ENCODE peak calls at places on chromosome 3, in seven cellular contexts. H is HS-27A; O is cardiac muscle cell; A is AG09319; Z is cerebellar nuclear complex; D is NB4; U is stimulated activated CD4-positive, alpha-beta T cell treated with anti-CD3 and anti-CD28 coated beads, Interleukin-1b, Interleukin-23, amount 100 ng/mL, for 1 hour. F is an unnamed sample.

GRCh38 chr3:3998140-3998977 is 199.1 kb downstream of the LRRN1 start:
- DNase-seq in O (peak), Z (no peak), D (peak), H (no peak), A (no peak), U (no peak), F (no peak)

GRCh38 chr3:12230406-12230805 is 58.5 kb upstream of the PPARG start:
- DNase-seq in A (no peak), Z (no peak), H (no peak), D (no peak), O (no peak), U (no peak), F (no peak)

GRCh38 chr3:124363451-124363850 is 366.8 kb upstream of the UMPS start:
- DNase-seq in D (no peak), A (no peak), H (no peak), O (peak), Z (no peak), U (no peak), F (no peak)

GRCh38 chr3:64300790-64301423 is 75.6 kb upstream of the PRICKLE2 start:
- DNase-seq in D (no peak), O (peak), U (no peak), H (no peak), A (peak), Z (no peak), F (no peak)

GRCh38 chr3:107989651-107990050 is 101.2 kb downstream of the CD47 start:
- DNase-seq in U (no peak), Z (no peak), H (no peak), O (no peak), A (no peak), D (no peak), F (no peak)

GRCh38 chr3:195583831-195584542 is at the start of gene APOD:
- DNase-seq in Z (no peak), U (no peak), H (no peak), A (peak), O (peak), D (no peak), F (no peak)

GRCh38 chr3:100880072-100880471 is 113.1 kb downstream of the ABI3BP start:
- DNase-seq in D (no peak), H (no peak), A (no peak), U (no peak), Z (no peak), O (peak), F (no peak)

GRCh38 chr3:146953523-146954125 is 348.5 kb upstream of the PLSCR5 start:
- DNase-seq in D (no peak), O (no peak), A (no peak), U (no peak), Z (no peak), H (no peak), F (no peak)

GRCh38 chr3:170761103-170761502 is 108.9 kb downstream of the RPL22L1 start:
- DNase-seq in D (no peak), Z (no peak), H (no peak), O (no peak), A (no peak), U (no peak), F (no peak)

GRCh38 chr3:130517541-130517940 is 564 bp downstream of the COL6A6 start:
- DNase-seq in O (peak), A (no peak), Z (no peak), H (no peak), D (no peak), U (no peak), F (no peak)

GRCh38 chr3:188595890-188596376 is 442.0 kb downstream of the LPP start:
- DNase-seq in A (peak), H (peak), Z (no peak), O (peak), D (no peak), U (no peak), F (no peak)

GRCh38 chr3:146067048-146067447 is 93.9 kb downstream of the PLOD2 start:
- DNase-seq in Z (no peak), D (no peak), O (peak), U (no peak), A (peak), H (peak), F (no peak)

GRCh38 chr3:53175613-53176537 is 14.9 kb downstream of the PRKCD start:
- DNase-seq in A (no peak), H (no peak), D (no peak), O (no peak), Z (no peak), U (no peak), F (no peak)

GRCh38 chr3:45605569-45605968 is 11.0 kb downstream of the LIMD1 start:
- DNase-seq in O (no peak), H (no peak), D (no peak), A (no peak), U (no peak), Z (no peak), F (no peak)